ENCODE peak calls at places on chromosomes 13 and 19, in four cellular contexts. O, D, R and I are unnamed samples.
A peak's percentile ranks its signal among the peaks of the same experiment; 100 is the strongest.

GRCh38 chr13:45231722-45232121 is 30.9 kb upstream of the KCTD4 start:
- DNase-seq in O (peak; percentile 22), D (no peak), R (no peak), I (peak; percentile 43)

GRCh38 chr19:17610384-17610783 is 54.9 kb downstream of the COLGALT1 start:
- DNase-seq in O (no peak), D (no peak), R (no peak), I (no peak)

GRCh38 chr13:111042661-111043226 is 72.4 kb upstream of the ARHGEF7 start:
- DNase-seq in O (no peak), D (no peak), R (no peak), I (no peak)

GRCh38 chr19:58294743-58295374 is 10.3 kb upstream of the ERVK3-1 start:
- DNase-seq in O (no peak), D (no peak), R (no peak), I (no peak)

GRCh38 chr19:27794444-27795042 is 1418.4 kb downstream of the UQCRFS1 start:
- DNase-seq in O (peak; percentile 44), D (peak; percentile 13), R (no peak), I (peak; percentile 40)

GRCh38 chr13:79194272-79194671 is 211.8 kb downstream of the RBM26 start:
- DNase-seq in O (no peak), D (no peak), R (no peak), I (no peak)

GRCh38 chr13:89923052-89923451 is 1424.4 kb upstream of the MIR17HG start:
- DNase-seq in O (no peak), D (no peak), R (no peak), I (no peak)

GRCh38 chr13:24738366-24738847 is 25.6 kb upstream of the RNF17 start:
- DNase-seq in O (no peak), D (no peak), R (no peak), I (no peak)

GRCh38 chr13:37954191-37954590 is 84.6 kb upstream of the TRPC4 start:
- DNase-seq in O (no peak), D (no peak), R (no peak), I (no peak)

GRCh38 chr19:28793391-28794168 is 419.4 kb downstream of the UQCRFS1 start:
- DNase-seq in O (no peak), D (no peak), R (peak; percentile 1), I (no peak)

GRCh38 chr13:46041335-46041934 is 11.1 kb downstream of the ZC3H13 start:
- DNase-seq in O (peak; percentile 35), D (no peak), R (no peak), I (peak; percentile 80)

GRCh38 chr19:10138879-10139795 is 19.4 kb upstream of the EIF3G start:
- DNase-seq in O (no peak), D (no peak), R (no peak), I (no peak)

GRCh38 chr13:106033634-106034033 is 501.8 kb downstream of the EFNB2 start:
- DNase-seq in O (peak; percentile 19), D (no peak), R (no peak), I (peak; percentile 85)
- TF ChIP-seq CTCF in O (peak; percentile 71), D (peak; percentile 5), R (peak; percentile 52), I (peak; percentile 55)

DNA sequence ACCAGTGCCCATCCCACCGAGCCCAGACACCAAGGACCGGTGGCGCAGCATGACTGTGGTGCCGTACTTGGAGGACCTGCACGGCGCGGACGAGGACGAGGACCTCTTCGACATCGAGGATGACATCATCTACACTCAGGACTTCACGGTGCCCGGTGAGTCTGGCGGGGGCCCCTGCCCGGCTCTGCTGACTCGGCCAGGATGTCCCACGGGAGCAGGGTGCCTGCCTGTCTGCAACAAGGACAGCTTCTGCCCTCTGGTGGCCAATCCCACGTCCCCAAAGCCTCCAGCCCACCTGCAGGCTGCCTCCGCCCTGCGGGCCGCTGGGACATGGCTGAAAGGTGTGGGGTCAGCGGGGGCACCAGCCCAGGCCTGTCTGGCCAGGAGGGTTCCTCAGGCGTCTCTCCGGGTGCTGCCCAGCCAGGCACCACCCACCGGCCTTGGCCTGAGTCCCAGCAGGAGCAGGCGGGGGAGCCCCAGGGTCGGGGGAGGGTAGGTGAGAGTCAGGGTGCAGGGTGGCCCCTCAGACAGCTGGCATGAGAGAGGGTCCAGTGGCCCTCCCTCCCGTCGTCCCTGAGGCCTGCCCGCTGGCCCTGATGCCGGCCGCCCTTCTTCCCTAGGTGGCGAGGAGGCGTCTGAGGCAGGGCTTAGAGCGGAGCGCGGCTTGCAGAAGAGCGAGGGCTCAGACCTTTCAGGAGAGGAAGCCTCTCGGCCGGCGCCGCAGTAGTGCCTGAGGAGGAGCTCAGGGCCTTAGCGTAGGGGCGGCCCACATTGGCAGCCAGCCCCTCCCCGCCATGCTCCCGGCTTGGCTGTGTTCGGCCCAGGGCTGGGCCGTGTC is 14.6 kb downstream of the CBARP start:
- DNase-seq in O (no peak), D (no peak), R (no peak), I (peak; percentile 32)
- TF ChIP-seq CTCF in O (peak; percentile 78), D (no peak), R (peak; percentile 57), I (peak; percentile 41)

GRCh38 chr19:34018546-34018945 is 153.8 kb upstream of the LSM14A start:
- DNase-seq in O (no peak), D (no peak), R (no peak), I (no peak)

GRCh38 chr19:34017024-34017423 is 155.3 kb upstream of the LSM14A start:
- DNase-seq in O (no peak), D (no peak), R (no peak), I (no peak)
- TF ChIP-seq CTCF in O (no peak), D (no peak), R (no peak), I (no peak)

DNA sequence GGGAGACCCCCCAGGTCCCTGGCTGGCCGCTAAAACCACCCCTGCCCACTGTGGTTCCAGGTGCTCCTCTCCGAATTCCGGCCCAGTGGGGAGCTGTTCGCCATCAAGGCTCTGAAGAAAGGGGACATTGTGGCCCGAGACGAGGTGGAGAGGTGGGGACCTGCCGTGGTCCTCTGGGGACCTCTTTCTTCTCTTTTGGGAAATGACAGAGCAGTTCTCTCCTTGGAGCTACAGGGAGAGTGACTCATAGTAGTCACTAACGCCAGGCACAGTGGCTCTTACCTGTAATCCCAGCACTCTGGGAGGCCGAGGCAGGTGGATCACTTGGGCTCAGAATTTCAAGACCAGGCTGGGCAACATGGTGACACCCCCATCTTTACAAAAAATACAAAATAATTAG is 7.3 kb downstream of the PTGER1 start:
- DNase-seq in O (no peak), D (no peak), R (no peak), I (no peak)
- TF ChIP-seq CTCF in O (peak; percentile 18), D (no peak), R (no peak), I (no peak)

GRCh38 chr19:44959691-44960090 is 4.5 kb downstream of the CLPTM1 start:
- DNase-seq in O (no peak), D (no peak), R (no peak), I (no peak)

GRCh38 chr19:44958090-44958489 is 2.9 kb downstream of the CLPTM1 start:
- DNase-seq in O (no peak), D (no peak), R (no peak), I (no peak)

GRCh38 chr19:44960906-44961734 is 5.9 kb downstream of the CLPTM1 start:
- DNase-seq in O (no peak), D (no peak), R (no peak), I (no peak)

DNA sequence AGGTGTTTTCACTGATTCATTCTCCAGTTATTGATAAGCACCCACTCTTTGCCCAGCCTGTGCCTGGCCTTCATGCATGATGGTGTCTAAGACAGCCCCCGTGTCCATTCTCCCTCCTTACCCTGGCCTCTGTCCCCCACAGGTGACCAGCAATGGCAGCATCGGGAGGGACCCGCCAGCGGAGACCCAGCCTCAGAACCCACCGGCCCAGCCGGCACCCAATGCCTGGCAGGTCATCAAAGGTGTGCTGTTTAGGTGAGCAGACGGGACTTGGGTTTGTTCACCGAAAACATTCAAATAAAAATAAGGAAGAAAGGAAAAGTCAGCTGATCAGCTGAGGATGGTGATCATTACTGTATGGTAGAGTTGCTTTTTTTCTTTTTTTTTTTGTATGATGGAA is 6.6 kb downstream of the CLPTM1 start:
- DNase-seq in O (no peak), D (no peak), R (no peak), I (no peak)
- TF ChIP-seq CTCF in O (no peak), D (no peak), R (no peak), I (no peak)

DNA sequence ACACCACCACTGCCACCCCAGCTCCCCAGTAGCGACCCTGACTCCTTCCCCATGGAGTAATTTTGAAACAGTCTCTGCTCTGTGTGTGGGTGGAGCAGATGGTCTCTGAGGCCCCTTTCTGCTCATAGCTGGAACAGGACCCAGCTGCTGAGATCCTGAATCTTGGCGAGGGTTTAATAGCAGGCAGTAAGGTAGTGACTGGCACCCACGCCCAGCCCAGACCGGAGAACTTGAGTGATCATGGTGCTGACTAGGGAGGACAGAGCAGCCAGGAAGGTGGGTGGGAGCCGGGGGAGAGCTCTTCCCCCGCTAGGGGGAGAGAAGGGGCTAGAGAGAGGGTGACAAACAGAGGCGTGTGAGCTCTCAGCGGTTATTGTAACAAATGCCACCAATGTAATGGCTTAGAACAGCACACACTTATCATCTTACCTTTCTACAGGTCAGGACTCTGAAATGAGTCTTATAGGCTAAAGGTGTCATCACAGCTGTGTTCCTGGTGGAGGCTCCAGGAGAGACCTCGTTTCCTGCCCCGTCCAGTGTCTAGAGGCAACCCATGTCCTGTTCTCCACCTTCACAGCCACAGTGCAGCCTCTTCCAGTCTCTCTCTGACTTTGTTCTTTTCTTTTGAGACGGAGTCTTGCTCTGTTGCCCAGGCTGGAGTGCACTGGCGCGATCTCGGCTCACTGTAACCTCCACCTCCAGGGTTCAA is 7.2 kb upstream of the ACER1 start:
- DNase-seq in O (no peak), D (no peak), R (no peak), I (no peak)
- TF ChIP-seq CTCF in O (no peak), D (no peak), R (no peak), I (no peak)

GRCh38 chr19:37306383-37306963 is 64.4 kb upstream of the ZNF527 start:
- DNase-seq in O (no peak), D (no peak), R (no peak), I (no peak)

GRCh38 chr19:37304190-37304883 is 66.6 kb upstream of the ZNF527 start:
- DNase-seq in O (no peak), D (peak; percentile 66), R (peak; percentile 30), I (no peak)

GRCh38 chr19:37313335-37313627 is 57.6 kb upstream of the ZNF527 start:
- DNase-seq in O (no peak), D (no peak), R (no peak), I (no peak)

GRCh38 chr19:37304884-37305255 is 66.0 kb upstream of the ZNF527 start:
- DNase-seq in O (no peak), D (no peak), R (no peak), I (no peak)

DNA sequence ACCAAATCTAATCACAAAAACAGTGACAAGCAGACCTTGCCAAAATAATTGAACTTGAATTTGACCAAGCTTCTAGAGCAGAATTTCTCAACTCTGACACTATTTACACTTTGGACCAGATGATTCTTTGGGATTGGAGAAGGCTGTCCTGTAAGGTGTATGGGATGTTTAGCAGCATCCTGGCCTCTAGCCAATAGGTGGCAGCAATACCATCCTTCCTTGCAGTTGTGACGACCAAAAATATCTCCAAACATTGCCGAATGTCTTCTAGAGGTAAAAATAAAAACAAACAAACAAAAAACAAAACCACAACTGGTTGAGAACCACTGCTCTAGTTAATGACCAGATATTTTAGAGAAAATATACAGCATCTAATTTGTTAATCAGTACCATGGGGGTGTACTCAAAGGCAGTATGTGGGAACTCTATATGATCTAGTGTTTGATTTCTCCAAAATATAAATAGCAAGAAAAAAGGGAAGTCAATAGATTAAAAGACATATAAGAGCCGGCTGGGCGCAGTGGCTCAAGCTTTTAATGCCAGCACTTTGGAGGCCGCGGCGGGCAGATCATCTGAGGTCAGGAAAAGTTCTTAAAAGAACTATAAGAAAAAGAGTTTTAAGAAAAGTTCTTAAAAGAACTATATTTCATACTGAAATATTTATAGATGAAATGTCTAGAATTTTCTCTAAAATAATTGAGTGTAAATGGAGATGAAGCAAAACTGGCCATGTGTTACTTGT is 60.9 kb upstream of the ZNF527 start:
- DNase-seq in O (no peak), D (no peak), R (no peak), I (no peak)
- TF ChIP-seq CTCF in O (no peak), D (no peak), R (peak; percentile 57), I (no peak)

GRCh38 chr19:42184401-42184861 is 33.0 kb downstream of the DEDD2 start:
- DNase-seq in O (peak; percentile 93), D (peak; percentile 80), R (peak; percentile 86), I (peak; percentile 93)
- TF ChIP-seq CTCF in O (peak; percentile 100), D (peak; percentile 81), R (peak; percentile 87), I (peak; percentile 92)